ENCODE peak calls at places on chromosomes 6 and 20, in six cellular contexts. One of them, this sample, is unnamed.

GRCh38 chr6:87483929-87484328 is 11.2 kb downstream of the SLC35A1 start:
- DNase-seq in A549: no peak
- DNase-seq in cardiac muscle cell: peak; percentile 51
- DNase-seq in stomach: no peak
- DNase-seq in uterus: no peak
- DNase-seq in left ventricle myocardium inferior: no peak
- DNase-seq in this sample: no peak

GRCh38 chr6:47200536-47201334 is 109.0 kb downstream of the TNFRSF21 start:
- DNase-seq in A549: no peak
- DNase-seq in cardiac muscle cell: no peak
- DNase-seq in stomach: no peak
- DNase-seq in uterus: no peak
- DNase-seq in left ventricle myocardium inferior: no peak
- DNase-seq in this sample: no peak

GRCh38 chr20:56795492-56795891 is 166.4 kb downstream of the TFAP2C start:
- DNase-seq in A549: no peak
- DNase-seq in cardiac muscle cell: no peak
- DNase-seq in stomach: no peak
- DNase-seq in uterus: no peak
- DNase-seq in left ventricle myocardium inferior: no peak
- DNase-seq in this sample: no peak

GRCh38 chr6:166620478-166621113 is 6.5 kb downstream of the RPS6KA2 start:
- DNase-seq in A549: no peak
- DNase-seq in cardiac muscle cell: no peak
- DNase-seq in stomach: no peak
- DNase-seq in uterus: no peak
- DNase-seq in left ventricle myocardium inferior: no peak
- DNase-seq in this sample: no peak

GRCh38 chr6:120274547-120274946 is 925.0 kb upstream of the MAN1A1 start:
- DNase-seq in A549: no peak
- DNase-seq in cardiac muscle cell: no peak
- DNase-seq in stomach: no peak
- DNase-seq in uterus: no peak
- DNase-seq in left ventricle myocardium inferior: no peak
- DNase-seq in this sample: no peak

GRCh38 chr20:58073945-58074920 is 154.2 kb downstream of the ANKRD60 start:
- DNase-seq in A549: no peak
- DNase-seq in cardiac muscle cell: peak; percentile 65
- DNase-seq in stomach: no peak
- DNase-seq in uterus: no peak
- DNase-seq in left ventricle myocardium inferior: no peak
- DNase-seq in this sample: peak; percentile 69

GRCh38 chr6:152598858-152599537 is 38.2 kb downstream of the SYNE1 start:
- DNase-seq in A549: no peak
- DNase-seq in cardiac muscle cell: peak; percentile 36
- DNase-seq in stomach: no peak
- DNase-seq in uterus: no peak
- DNase-seq in left ventricle myocardium inferior: no peak
- DNase-seq in this sample: no peak

GRCh38 chr20:35191419-35191818 is 19.5 kb downstream of the PROCR start:
- DNase-seq in A549: no peak
- DNase-seq in cardiac muscle cell: no peak
- DNase-seq in stomach: no peak
- DNase-seq in uterus: no peak
- DNase-seq in left ventricle myocardium inferior: no peak
- DNase-seq in this sample: no peak

GRCh38 chr20:37359331-37359730 is 13.4 kb downstream of the SRC start:
- DNase-seq in A549: no peak
- DNase-seq in cardiac muscle cell: no peak
- DNase-seq in stomach: no peak
- DNase-seq in uterus: no peak
- DNase-seq in left ventricle myocardium inferior: no peak
- DNase-seq in this sample: peak; percentile 71

GRCh38 chr20:61629361-61630239 is 377.5 kb downstream of the CDH4 start:
- DNase-seq in A549: no peak
- DNase-seq in cardiac muscle cell: no peak
- DNase-seq in stomach: no peak
- DNase-seq in uterus: no peak
- DNase-seq in left ventricle myocardium inferior: no peak
- DNase-seq in this sample: peak; percentile 82

GRCh38 chr20:56391037-56391436 is 978 bp downstream of the AURKA start:
- DNase-seq in A549: no peak
- DNase-seq in cardiac muscle cell: no peak
- DNase-seq in stomach: no peak
- DNase-seq in uterus: no peak
- DNase-seq in left ventricle myocardium inferior: no peak
- DNase-seq in this sample: no peak

GRCh38 chr6:37369321-37370196 is 15.8 kb downstream of the RNF8 start:
- DNase-seq in A549: no peak
- DNase-seq in cardiac muscle cell: peak; percentile 54
- DNase-seq in stomach: no peak
- DNase-seq in uterus: no peak
- DNase-seq in left ventricle myocardium inferior: no peak
- DNase-seq in this sample: no peak

GRCh38 chr6:87789198-87789899 is 87.3 kb upstream of the AKIRIN2 start:
- DNase-seq in A549: peak; percentile 79
- DNase-seq in cardiac muscle cell: peak; percentile 77
- DNase-seq in stomach: no peak
- DNase-seq in uterus: no peak
- DNase-seq in left ventricle myocardium inferior: no peak
- DNase-seq in this sample: peak; percentile 75

GRCh38 chr20:24779166-24779565 is 169.9 kb upstream of the CST7 start:
- DNase-seq in A549: no peak
- DNase-seq in cardiac muscle cell: no peak
- DNase-seq in stomach: no peak
- DNase-seq in uterus: no peak
- DNase-seq in left ventricle myocardium inferior: no peak
- DNase-seq in this sample: peak; percentile 12

GRCh38 chr6:129104131-129104530 is 221.2 kb downstream of the LAMA2 start:
- DNase-seq in A549: no peak
- DNase-seq in cardiac muscle cell: peak; percentile 87
- DNase-seq in stomach: no peak
- DNase-seq in uterus: no peak
- DNase-seq in left ventricle myocardium inferior: no peak
- DNase-seq in this sample: no peak

GRCh38 chr6:3849681-3850450 is 693 bp downstream of the FAM50B start:
- DNase-seq in A549: no peak
- DNase-seq in cardiac muscle cell: peak; percentile 37
- DNase-seq in stomach: peak; percentile 34
- DNase-seq in uterus: peak; percentile 28
- DNase-seq in left ventricle myocardium inferior: peak; percentile 26
- DNase-seq in this sample: peak; percentile 68

GRCh38 chr6:131613296-131613925 is 14.6 kb downstream of the MED23 start:
- DNase-seq in A549: no peak
- DNase-seq in cardiac muscle cell: no peak
- DNase-seq in stomach: no peak
- DNase-seq in uterus: no peak
- DNase-seq in left ventricle myocardium inferior: no peak
- DNase-seq in this sample: no peak

GRCh38 chr6:36724514-36725385 is 27.1 kb downstream of the RAB44 start:
- DNase-seq in A549: peak; percentile 72
- DNase-seq in cardiac muscle cell: peak; percentile 77
- DNase-seq in stomach: peak; percentile 89
- DNase-seq in uterus: peak; percentile 57
- DNase-seq in left ventricle myocardium inferior: peak; percentile 56
- DNase-seq in this sample: no peak

GRCh38 chr6:121399971-121400370 is 35.5 kb upstream of the GJA1 start:
- DNase-seq in A549: no peak
- DNase-seq in cardiac muscle cell: no peak
- DNase-seq in stomach: no peak
- DNase-seq in uterus: no peak
- DNase-seq in left ventricle myocardium inferior: no peak
- DNase-seq in this sample: no peak

GRCh38 chr6:122422003-122422402 is 22.6 kb downstream of the HSF2 start:
- DNase-seq in A549: no peak
- DNase-seq in cardiac muscle cell: no peak
- DNase-seq in stomach: no peak
- DNase-seq in uterus: no peak
- DNase-seq in left ventricle myocardium inferior: no peak
- DNase-seq in this sample: no peak

GRCh38 chr6:133314951-133315350 is 73.8 kb downstream of the EYA4 start:
- DNase-seq in A549: no peak
- DNase-seq in cardiac muscle cell: no peak
- DNase-seq in stomach: no peak
- DNase-seq in uterus: no peak
- DNase-seq in left ventricle myocardium inferior: no peak
- DNase-seq in this sample: no peak

GRCh38 chr20:61569836-61570235 is 317.8 kb downstream of the CDH4 start:
- DNase-seq in A549: no peak
- DNase-seq in cardiac muscle cell: no peak
- DNase-seq in stomach: no peak
- DNase-seq in uterus: no peak
- DNase-seq in left ventricle myocardium inferior: no peak
- DNase-seq in this sample: no peak

GRCh38 chr20:46088409-46089075 is 1.2 kb downstream of the NCOA5 start:
- DNase-seq in A549: peak; percentile 10
- DNase-seq in cardiac muscle cell: peak; percentile 34
- DNase-seq in stomach: no peak
- DNase-seq in uterus: no peak
- DNase-seq in left ventricle myocardium inferior: no peak
- DNase-seq in this sample: no peak

GRCh38 chr20:16011519-16011918 is 561.7 kb downstream of the KIF16B start:
- DNase-seq in A549: no peak
- DNase-seq in cardiac muscle cell: no peak
- DNase-seq in stomach: no peak
- DNase-seq in uterus: no peak
- DNase-seq in left ventricle myocardium inferior: no peak
- DNase-seq in this sample: no peak

GRCh38 chr20:25076731-25077609 is 5.0 kb downstream of the VSX1 start:
- DNase-seq in A549: peak; percentile 89
- DNase-seq in cardiac muscle cell: peak; percentile 52
- DNase-seq in stomach: peak; percentile 19
- DNase-seq in uterus: peak; percentile 41
- DNase-seq in left ventricle myocardium inferior: no peak
- DNase-seq in this sample: no peak

GRCh38 chr6:61909541-61909940 is 376.5 kb downstream of the KHDRBS2 start:
- DNase-seq in A549: no peak
- DNase-seq in cardiac muscle cell: no peak
- DNase-seq in stomach: no peak
- DNase-seq in uterus: no peak
- DNase-seq in left ventricle myocardium inferior: no peak
- DNase-seq in this sample: no peak

GRCh38 chr20:61436674-61437279 is 184.7 kb downstream of the CDH4 start:
- DNase-seq in A549: no peak
- DNase-seq in cardiac muscle cell: peak; percentile 86
- DNase-seq in stomach: no peak
- DNase-seq in uterus: no peak
- DNase-seq in left ventricle myocardium inferior: no peak
- DNase-seq in this sample: peak; percentile 99

GRCh38 chr6:46118836-46119235 is 11.0 kb upstream of the ENPP4 start:
- DNase-seq in A549: no peak
- DNase-seq in cardiac muscle cell: no peak
- DNase-seq in stomach: no peak
- DNase-seq in uterus: no peak
- DNase-seq in left ventricle myocardium inferior: no peak
- DNase-seq in this sample: no peak
- H3K4me1 ChIP-seq in A549: no peaks in the 10 kb centered on the region
- H3K4me1 ChIP-seq in cardiac muscle cell: no peaks in the 10 kb centered on the region
- H3K4me1 ChIP-seq in stomach: no peaks in the 10 kb centered on the region
- H3K4me1 ChIP-seq in uterus: no peaks in the 10 kb centered on the region
- H3K4me1 ChIP-seq in left ventricle myocardium inferior: no peaks in the 10 kb centered on the region
- H3K4me1 ChIP-seq in this sample: no peaks in the 10 kb centered on the region

GRCh38 chr6:142842423-142843261 is 102.3 kb downstream of the HIVEP2 start:
- DNase-seq in A549: no peak
- DNase-seq in cardiac muscle cell: peak; percentile 38
- DNase-seq in stomach: no peak
- DNase-seq in uterus: no peak
- DNase-seq in left ventricle myocardium inferior: no peak
- DNase-seq in this sample: no peak

GRCh38 chr6:142843344-142843743 is 101.6 kb downstream of the HIVEP2 start:
- DNase-seq in A549: no peak
- DNase-seq in cardiac muscle cell: no peak
- DNase-seq in stomach: no peak
- DNase-seq in uterus: no peak
- DNase-seq in left ventricle myocardium inferior: no peak
- DNase-seq in this sample: no peak

GRCh38 chr6:142841915-142842314 is 103.1 kb downstream of the HIVEP2 start:
- DNase-seq in A549: no peak
- DNase-seq in cardiac muscle cell: no peak
- DNase-seq in stomach: no peak
- DNase-seq in uterus: no peak
- DNase-seq in left ventricle myocardium inferior: no peak
- DNase-seq in this sample: no peak

GRCh38 chr6:142838821-142839685 is 105.9 kb downstream of the HIVEP2 start:
- DNase-seq in A549: no peak
- DNase-seq in cardiac muscle cell: no peak
- DNase-seq in stomach: no peak
- DNase-seq in uterus: no peak
- DNase-seq in left ventricle myocardium inferior: no peak
- DNase-seq in this sample: no peak

GRCh38 chr6:142839686-142840040 is 105.3 kb downstream of the HIVEP2 start:
- DNase-seq in A549: no peak
- DNase-seq in cardiac muscle cell: no peak
- DNase-seq in stomach: no peak
- DNase-seq in uterus: no peak
- DNase-seq in left ventricle myocardium inferior: no peak
- DNase-seq in this sample: no peak
- H3K4me1 ChIP-seq in A549: peaks cover 48% of the 10 kb centered on the region
- H3K4me1 ChIP-seq in cardiac muscle cell: peaks cover 15% of the 10 kb centered on the region
- H3K4me1 ChIP-seq in stomach: peaks cover 63% of the 10 kb centered on the region
- H3K4me1 ChIP-seq in uterus: no peaks in the 10 kb centered on the region
- H3K4me1 ChIP-seq in left ventricle myocardium inferior: peaks cover 56% of the 10 kb centered on the region
- H3K4me1 ChIP-seq in this sample: peaks cover 44% of the 10 kb centered on the region

GRCh38 chr6:90284745-90285481 is 11.7 kb downstream of the BACH2 start:
- DNase-seq in A549: no peak
- DNase-seq in cardiac muscle cell: no peak
- DNase-seq in stomach: no peak
- DNase-seq in uterus: no peak
- DNase-seq in left ventricle myocardium inferior: no peak
- DNase-seq in this sample: no peak
- H3K4me1 ChIP-seq in A549: peaks cover 23% of the 10 kb centered on the region
- H3K4me1 ChIP-seq in cardiac muscle cell: peaks cover 19% of the 10 kb centered on the region
- H3K4me1 ChIP-seq in stomach: peaks cover 23% of the 10 kb centered on the region
- H3K4me1 ChIP-seq in uterus: peaks cover 4% of the 10 kb centered on the region
- H3K4me1 ChIP-seq in left ventricle myocardium inferior: peaks cover 25% of the 10 kb centered on the region
- H3K4me1 ChIP-seq in this sample: peaks cover 23% of the 10 kb centered on the region

DNA sequence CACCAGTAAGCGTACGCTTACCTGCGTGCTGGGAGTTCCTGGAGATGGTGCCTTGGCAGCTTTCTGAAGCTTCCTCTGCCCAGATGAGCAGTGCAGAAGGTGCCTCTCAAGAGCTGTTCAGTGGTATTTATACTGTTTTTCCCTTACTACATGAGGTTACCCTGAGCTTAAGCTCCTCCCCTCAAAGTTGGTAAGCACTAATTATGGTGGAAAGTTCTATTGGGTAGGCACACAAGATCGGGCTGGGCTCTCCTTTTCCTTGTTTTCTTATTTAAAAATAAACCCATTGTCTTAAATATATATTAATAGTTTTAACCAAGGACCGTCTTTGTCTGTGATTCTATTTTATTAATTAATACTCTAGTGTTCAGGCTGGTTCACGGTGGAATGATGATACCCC is at the start of gene COL10A1:
- DNase-seq in A549: no peak
- DNase-seq in cardiac muscle cell: no peak
- DNase-seq in stomach: no peak
- DNase-seq in uterus: no peak
- DNase-seq in left ventricle myocardium inferior: no peak
- DNase-seq in this sample: no peak
- H3K4me1 ChIP-seq in A549: peaks cover 12% of the 10 kb centered on the region
- H3K4me1 ChIP-seq in cardiac muscle cell: peaks cover 7% of the 10 kb centered on the region
- H3K4me1 ChIP-seq in stomach: peaks cover 3% of the 10 kb centered on the region
- H3K4me1 ChIP-seq in uterus: no peaks in the 10 kb centered on the region
- H3K4me1 ChIP-seq in left ventricle myocardium inferior: peaks cover 19% of the 10 kb centered on the region
- H3K4me1 ChIP-seq in this sample: peaks cover 3% of the 10 kb centered on the region